ENCODE peak calls at places on chromosomes 5 and 9, in five cellular contexts. C is mesendoderm, U is ovary, K is mesenchymal stem cell, O is fibroblast of lung. M is an unnamed sample.
A peak's percentile ranks its signal among the peaks of the same experiment; 100 is the strongest.

GRCh38 chr5:170275376-170275994 is 22.1 kb downstream of the LCP2 start:
- DNase-seq in C (no peak), U (no peak), K (no peak), O (no peak), M (no peak)

GRCh38 chr5:164191240-164191639 is 685.8 kb downstream of the MAT2B start:
- DNase-seq in C (no peak), U (peak; percentile 28), K (no peak), O (peak; percentile 74), M (no peak)

GRCh38 chr9:98997580-98997979 is 53.9 kb downstream of the COL15A1 start:
- DNase-seq in C (no peak), U (no peak), K (peak; percentile 72), O (peak; percentile 69), M (no peak)

GRCh38 chr9:106896695-106897094 is 33.7 kb downstream of the ZNF462 start:
- DNase-seq in C (no peak), U (no peak), K (no peak), O (peak; percentile 40), M (no peak)

GRCh38 chr5:20601678-20602100 is 613.7 kb upstream of the CDH18 start:
- DNase-seq in C (peak; percentile 96), U (no peak), K (peak; percentile 7), O (peak; percentile 71), M (peak; percentile 3)

GRCh38 chr5:180436936-180437335 is 57.2 kb upstream of the CNOT6 start:
- DNase-seq in C (no peak), U (no peak), K (no peak), O (no peak), M (no peak)

GRCh38 chr9:129270903-129271431 is 92.9 kb upstream of the IER5L start:
- DNase-seq in C (no peak), U (peak; percentile 39), K (peak; percentile 55), O (peak; percentile 95), M (peak; percentile 13)

GRCh38 chr5:141680751-141681201 is 1.3 kb downstream of the ARAP3 start:
- DNase-seq in C (peak; percentile 98), U (no peak), K (peak; percentile 36), O (peak; percentile 56), M (peak; percentile 95)

GRCh38 chr9:14283276-14283675 is 30.7 kb downstream of the NFIB start:
- DNase-seq in C (no peak), U (no peak), K (no peak), O (peak; percentile 71), M (no peak)

GRCh38 chr5:150625164-150625535 is 15.3 kb upstream of the SYNPO start:
- DNase-seq in C (no peak), U (peak; percentile 77), K (no peak), O (no peak), M (peak; percentile 75)

GRCh38 chr5:180990086-180990888 is 1.6 kb downstream of the BTNL3 start:
- DNase-seq in C (no peak), U (no peak), K (no peak), O (no peak), M (no peak)

GRCh38 chr9:77916410-77916819 is 115.2 kb downstream of the GNAQ start:
- DNase-seq in C (peak; percentile 73), U (no peak), K (no peak), O (no peak), M (no peak)

GRCh38 chr5:66829826-66830225 is 233.6 kb downstream of the MAST4 start:
- DNase-seq in C (peak; percentile 44), U (no peak), K (peak; percentile 19), O (peak; percentile 81), M (no peak)

GRCh38 chr5:172854451-172854871 is 20.4 kb downstream of the ERGIC1 start:
- DNase-seq in C (no peak), U (peak; percentile 76), K (peak; percentile 55), O (no peak), M (no peak)

GRCh38 chr5:132839426-132840301 is 9.2 kb upstream of the SHROOM1 start:
- DNase-seq in C (peak; percentile 25), U (no peak), K (peak; percentile 84), O (peak; percentile 88), M (no peak)

GRCh38 chr9:124890179-124890578 is 28.2 kb downstream of the ARPC5L start:
- DNase-seq in C (no peak), U (no peak), K (no peak), O (no peak), M (no peak)

GRCh38 chr5:41871866-41872265 is 1.6 kb upstream of the OXCT1 start:
- DNase-seq in C (no peak), U (no peak), K (no peak), O (peak; percentile 83), M (no peak)

DNA sequence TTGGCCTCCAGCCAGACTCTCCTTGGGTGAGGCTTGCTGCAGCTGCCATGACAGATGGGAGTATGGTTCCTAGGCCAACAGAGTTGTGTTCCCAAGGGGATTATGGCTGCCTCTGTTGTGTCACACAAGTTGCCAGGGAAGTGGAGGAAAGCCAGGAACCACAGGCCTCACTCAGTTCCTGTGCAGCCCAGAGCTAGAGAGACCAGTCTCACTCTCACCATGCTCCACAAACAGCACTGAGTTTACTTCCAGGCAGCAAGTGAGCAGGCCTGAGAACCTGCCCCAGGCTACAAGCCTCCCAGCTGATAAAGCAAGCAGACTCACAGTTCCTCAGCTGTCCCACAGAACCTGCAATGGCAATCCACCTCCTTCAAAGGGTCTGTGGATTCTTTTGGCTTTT is 273.7 kb upstream of the TAS2R1 start:
- DNase-seq in C (no peak), U (no peak), K (peak; percentile 17), O (peak; percentile 71), M (no peak)
- H3K4me3 ChIP-seq in C (no peak overlapping the region), U (no peak overlapping the region), K (no peak overlapping the region), O (no peak overlapping the region), M (no peak overlapping the region)

GRCh38 chr9:114034663-114035062 is 43.4 kb downstream of the AMBP start:
- DNase-seq in C (no peak), U (no peak), K (no peak), O (no peak), M (peak; percentile 16)
- H3K36me3 ChIP-seq in C (peaks cover 6% of the 10 kb centered on the region), U (no peaks in the 10 kb centered on the region), K (peaks cover 86% of the 10 kb centered on the region), O (peaks cover 23% of the 10 kb centered on the region), M (peaks cover under 1% of the 10 kb centered on the region)

GRCh38 chr5:74543162-74543995 is 97.1 kb downstream of the ENC1 start:
- DNase-seq in C (peak; percentile 97), U (peak; percentile 36), K (peak; percentile 88), O (peak; percentile 97), M (peak; percentile 35)
- H3K4me3 ChIP-seq in C (no peak overlapping the region), U (no peak overlapping the region), K (peak overlapping the region; percentile 57), O (peak overlapping the region; percentile 8), M (no peak overlapping the region)

GRCh38 chr9:130635306-130635705 is 29.1 kb upstream of the PRDM12 start:
- DNase-seq in C (no peak), U (no peak), K (no peak), O (no peak), M (peak; percentile 28)

GRCh38 chr9:130633336-130634190 is 30.8 kb upstream of the PRDM12 start:
- DNase-seq in C (no peak), U (no peak), K (no peak), O (no peak), M (peak; percentile 57)

GRCh38 chr9:130635721-130636647 is 28.4 kb upstream of the PRDM12 start:
- DNase-seq in C (no peak), U (no peak), K (no peak), O (no peak), M (peak; percentile 46)

GRCh38 chr9:130634191-130634768 is 30.1 kb upstream of the PRDM12 start:
- DNase-seq in C (no peak), U (no peak), K (no peak), O (no peak), M (peak; percentile 47)

GRCh38 chr9:130634801-130635200 is 29.6 kb upstream of the PRDM12 start:
- DNase-seq in C (no peak), U (no peak), K (no peak), O (no peak), M (peak; percentile 32)
- H3K36me3 ChIP-seq in C (peaks cover 18% of the 10 kb centered on the region), U (no peaks in the 10 kb centered on the region), K (peaks cover 85% of the 10 kb centered on the region), O (peaks cover 31% of the 10 kb centered on the region), M (peaks cover 32% of the 10 kb centered on the region)

GRCh38 chr9:92299116-92299515 is 5.6 kb upstream of the IARS1 start:
- DNase-seq in C (no peak), U (no peak), K (no peak), O (no peak), M (no peak)
- H3K4me3 ChIP-seq in C (no peak overlapping the region), U (no peak overlapping the region), K (no peak overlapping the region), O (no peak overlapping the region), M (no peak overlapping the region)

GRCh38 chr9:134659688-134660131 is 18.1 kb downstream of the COL5A1 start:
- DNase-seq in C (no peak), U (peak; percentile 34), K (no peak), O (no peak), M (no peak)
- H3K36me3 ChIP-seq in C (no peaks in the 10 kb centered on the region), U (no peaks in the 10 kb centered on the region), K (peaks cover 32% of the 10 kb centered on the region), O (peaks cover 1% of the 10 kb centered on the region), M (no peaks in the 10 kb centered on the region)

DNA sequence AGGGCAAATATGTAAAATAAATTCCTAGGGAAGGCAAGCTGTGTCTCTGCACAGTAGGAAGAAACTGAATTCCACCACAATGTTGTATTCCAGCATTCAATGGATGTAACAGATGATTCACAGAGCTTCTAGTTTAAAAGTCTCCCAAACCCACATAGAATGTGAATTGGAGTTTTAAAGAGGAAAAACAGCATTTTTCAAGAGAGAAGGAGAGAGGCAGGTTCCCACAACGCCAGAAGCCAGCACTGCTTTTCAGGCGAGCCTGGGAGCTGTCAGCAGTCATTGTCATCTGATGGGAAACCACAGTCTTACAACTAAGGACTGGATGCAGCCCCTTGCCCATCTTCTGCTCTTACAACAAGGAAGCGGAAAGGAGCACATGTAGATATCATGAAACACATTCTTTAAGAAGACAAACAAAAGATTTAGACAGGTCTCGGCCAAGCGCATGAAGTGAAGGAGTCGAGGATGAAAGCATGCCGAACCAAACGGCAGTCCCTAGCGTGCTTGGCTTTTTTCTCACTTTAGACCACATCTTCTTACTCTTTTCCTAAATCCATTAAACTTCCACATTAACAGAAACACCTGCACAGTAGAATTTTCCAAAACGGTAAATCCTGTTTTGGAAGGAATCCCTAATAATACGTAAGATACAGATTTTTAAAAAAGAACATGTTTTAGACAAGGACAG is 611 bp downstream of the DIRAS2 start:
- DNase-seq in C (peak; percentile 13), U (no peak), K (peak; percentile 4), O (no peak), M (no peak)
- H3K4me3 ChIP-seq in C (no peak overlapping the region), U (no peak overlapping the region), K (peak overlapping the region; percentile 82), O (peak overlapping the region; percentile 32), M (peak overlapping the region; percentile 43)

GRCh38 chr5:17261075-17261474 is 43.6 kb downstream of the BASP1 start:
- DNase-seq in C (no peak), U (no peak), K (no peak), O (peak; percentile 34), M (no peak)
- H3K36me3 ChIP-seq in C (no peaks in the 10 kb centered on the region), U (no peaks in the 10 kb centered on the region), K (no peaks in the 10 kb centered on the region), O (no peaks in the 10 kb centered on the region), M (peaks cover 2% of the 10 kb centered on the region)

GRCh38 chr5:118791986-118792734 is 196.2 kb downstream of the DTWD2 start:
- DNase-seq in C (peak; percentile 80), U (no peak), K (peak; percentile 85), O (peak; percentile 71), M (peak; percentile 48)
- H3K4me3 ChIP-seq in C (no peak overlapping the region), U (no peak overlapping the region), K (peak overlapping the region; percentile 50), O (peak overlapping the region; percentile 32), M (no peak overlapping the region)

M was measured in H7.